ENCODE peak calls at places on chromosomes 7 and 10, in five cellular contexts. One of them, this sample, is unnamed.

GRCh38 chr7:93145324-93145723 is 2.9 kb downstream of the SAMD9L start:
- DNase-seq in astrocyte of the spinal cord: no peak
- DNase-seq in tibial artery: no peak
- DNase-seq in GM04503: no peak
- DNase-seq in WTC11: no peak
- DNase-seq in this sample: no peak

GRCh38 chr10:46553238-46554049 is 3.0 kb downstream of the GPRIN2 start:
- DNase-seq in GM04503: no peak
- DNase-seq in astrocyte of the spinal cord: no peak
- DNase-seq in WTC11: peak; percentile 8
- DNase-seq in tibial artery: peak; percentile 18
- DNase-seq in this sample: no peak

GRCh38 chr7:2202361-2202761 is 30.4 kb downstream of the MAD1L1 start:
- DNase-seq in tibial artery: peak; percentile 3
- DNase-seq in GM04503: no peak
- DNase-seq in WTC11: no peak
- DNase-seq in astrocyte of the spinal cord: no peak
- DNase-seq in this sample: no peak

GRCh38 chr10:8163824-8164223 is 109.3 kb downstream of the GATA3 start:
- DNase-seq in astrocyte of the spinal cord: no peak
- DNase-seq in tibial artery: no peak
- DNase-seq in GM04503: no peak
- DNase-seq in WTC11: no peak
- DNase-seq in this sample: no peak

GRCh38 chr7:35725280-35725680 is 30.3 kb upstream of the HERPUD2 start:
- DNase-seq in astrocyte of the spinal cord: no peak
- DNase-seq in WTC11: no peak
- DNase-seq in tibial artery: no peak
- DNase-seq in GM04503: no peak
- DNase-seq in this sample: no peak

GRCh38 chr10:48451969-48452878 is 145.7 kb downstream of the MAPK8 start:
- DNase-seq in WTC11: no peak
- DNase-seq in tibial artery: no peak
- DNase-seq in astrocyte of the spinal cord: no peak
- DNase-seq in GM04503: no peak
- DNase-seq in this sample: no peak

GRCh38 chr10:92490387-92490786 is 83.5 kb downstream of the IDE start:
- DNase-seq in astrocyte of the spinal cord: peak; percentile 13
- DNase-seq in GM04503: no peak
- DNase-seq in WTC11: no peak
- DNase-seq in tibial artery: no peak
- DNase-seq in this sample: no peak

GRCh38 chr7:45660901-45661211 is 86.7 kb downstream of the ADCY1 start:
- DNase-seq in WTC11: no peak
- DNase-seq in astrocyte of the spinal cord: no peak
- DNase-seq in GM04503: no peak
- DNase-seq in tibial artery: no peak
- DNase-seq in this sample: no peak

GRCh38 chr10:31739759-31740158 is 188.9 kb downstream of the ARHGAP12 start:
- DNase-seq in astrocyte of the spinal cord: peak; percentile 90
- DNase-seq in WTC11: no peak
- DNase-seq in GM04503: peak; percentile 96
- DNase-seq in tibial artery: no peak
- DNase-seq in this sample: peak; percentile 79

This sample was measured in stromal cell of bone marrow.